ENCODE peak calls at places on chromosomes 11 and 22, in four cellular contexts. One of them, this sample, is unnamed. For H3K4me1, the result is how much of the 10 kb centered on the place peaks cover.

GRCh38 chr11:63405114-63405513 is 35.5 kb downstream of the SLC22A9 start:
- DNase-seq in A549: no peak
- DNase-seq in K562: no peak
- DNase-seq in upper lobe of left lung: no peak
- DNase-seq in this sample: no peak

GRCh38 chr11:117584056-117584830 is 212.8 kb downstream of the DSCAML1 start:
- DNase-seq in A549: no peak
- DNase-seq in K562: no peak
- DNase-seq in upper lobe of left lung: no peak
- DNase-seq in this sample: no peak

GRCh38 chr11:64759131-64759721 is 548 bp downstream of the PYGM start:
- DNase-seq in A549: no peak
- DNase-seq in K562: no peak
- DNase-seq in upper lobe of left lung: no peak
- DNase-seq in this sample: no peak

GRCh38 chr11:103157542-103157941 is 48.3 kb downstream of the DYNC2H1 start:
- DNase-seq in A549: no peak
- DNase-seq in K562: no peak
- DNase-seq in upper lobe of left lung: no peak
- DNase-seq in this sample: no peak

GRCh38 chr11:34997872-34998548 is 81.6 kb downstream of the PDHX start:
- DNase-seq in A549: no peak
- DNase-seq in K562: no peak
- DNase-seq in upper lobe of left lung: no peak
- DNase-seq in this sample: no peak

GRCh38 chr11:95074806-95075563 is 8.3 kb downstream of the SRSF8 start:
- DNase-seq in A549: no peak
- DNase-seq in K562: no peak
- DNase-seq in upper lobe of left lung: peak
- DNase-seq in this sample: peak

GRCh38 chr22:32558681-32559355 is 84.2 kb downstream of the FBXO7 start:
- DNase-seq in A549: peak
- DNase-seq in K562: no peak
- DNase-seq in upper lobe of left lung: peak
- DNase-seq in this sample: peak

GRCh38 chr22:25235547-25236290 is 16.3 kb downstream of the CRYBB2 start:
- DNase-seq in A549: peak
- DNase-seq in K562: peak
- DNase-seq in upper lobe of left lung: peak
- DNase-seq in this sample: peak

GRCh38 chr11:13120691-13121090 is 111.6 kb downstream of the RASSF10 start:
- DNase-seq in A549: no peak
- DNase-seq in K562: no peak
- DNase-seq in upper lobe of left lung: no peak
- DNase-seq in this sample: no peak

GRCh38 chr11:128026596-128026995 is 560.8 kb downstream of the ETS1 start:
- DNase-seq in A549: no peak
- DNase-seq in K562: no peak
- DNase-seq in upper lobe of left lung: no peak
- DNase-seq in this sample: no peak

GRCh38 chr11:112453601-112454577 is 193.2 kb upstream of the PLET1 start:
- DNase-seq in A549: peak
- DNase-seq in K562: peak
- DNase-seq in upper lobe of left lung: peak
- DNase-seq in this sample: peak

GRCh38 chr11:72814831-72815618 is 814 bp downstream of the ATG16L2 start:
- DNase-seq in A549: peak
- DNase-seq in K562: peak
- DNase-seq in upper lobe of left lung: peak
- DNase-seq in this sample: no peak

GRCh38 chr11:9765320-9766101 is 101.6 kb downstream of the SWAP70 start:
- DNase-seq in A549: no peak
- DNase-seq in K562: no peak
- DNase-seq in upper lobe of left lung: no peak
- DNase-seq in this sample: no peak

GRCh38 chr11:77559686-77560425 is 29.9 kb upstream of the AQP11 start:
- DNase-seq in A549: peak
- DNase-seq in K562: no peak
- DNase-seq in upper lobe of left lung: no peak
- DNase-seq in this sample: no peak

GRCh38 chr22:38034278-38034882 is 22.8 kb upstream of the PICK1 start:
- DNase-seq in A549: peak
- DNase-seq in K562: peak
- DNase-seq in upper lobe of left lung: peak
- DNase-seq in this sample: peak

GRCh38 chr11:115298613-115299012 is 205.6 kb downstream of the CADM1 start:
- DNase-seq in A549: no peak
- DNase-seq in K562: no peak
- DNase-seq in upper lobe of left lung: no peak
- DNase-seq in this sample: no peak

GRCh38 chr11:128664286-128664685 is 29.6 kb upstream of the FLI1 start:
- DNase-seq in A549: no peak
- DNase-seq in K562: no peak
- DNase-seq in upper lobe of left lung: no peak
- DNase-seq in this sample: no peak

GRCh38 chr11:128852327-128853023 is 14.6 kb downstream of the KCNJ1 start:
- DNase-seq in A549: no peak
- DNase-seq in K562: no peak
- DNase-seq in upper lobe of left lung: peak
- DNase-seq in this sample: no peak

GRCh38 chr11:94925422-94926270 is 47.7 kb downstream of the CWC15 start:
- DNase-seq in A549: no peak
- DNase-seq in K562: no peak
- DNase-seq in upper lobe of left lung: no peak
- DNase-seq in this sample: no peak

GRCh38 chr11:1304376-1304775 is 5.1 kb downstream of the TOLLIP start:
- DNase-seq in A549: peak
- DNase-seq in K562: no peak
- DNase-seq in upper lobe of left lung: peak
- DNase-seq in this sample: peak

GRCh38 chr22:32328306-32329201 is 29.1 kb upstream of the RFPL3 start:
- DNase-seq in A549: no peak
- DNase-seq in K562: no peak
- DNase-seq in upper lobe of left lung: no peak
- DNase-seq in this sample: peak

GRCh38 chr11:35073691-35074382 is 65.1 kb upstream of the CD44 start:
- DNase-seq in A549: no peak
- DNase-seq in K562: no peak
- DNase-seq in upper lobe of left lung: no peak
- DNase-seq in this sample: no peak

GRCh38 chr11:33690290-33691050 is 10.2 kb downstream of the C11orf91 start:
- DNase-seq in A549: peak
- DNase-seq in K562: no peak
- DNase-seq in upper lobe of left lung: peak
- DNase-seq in this sample: peak

GRCh38 chr22:17917490-17917983 is 106.8 kb downstream of the MICAL3 start:
- DNase-seq in A549: no peak
- DNase-seq in K562: peak
- DNase-seq in upper lobe of left lung: no peak
- DNase-seq in this sample: no peak

GRCh38 chr11:97234016-97234415 is 844.2 kb downstream of the JRKL start:
- DNase-seq in A549: no peak
- DNase-seq in K562: no peak
- DNase-seq in upper lobe of left lung: no peak
- DNase-seq in this sample: no peak

GRCh38 chr11:63132985-63133775 is 10.8 kb downstream of the SLC22A24 start:
- DNase-seq in A549: no peak
- DNase-seq in K562: no peak
- DNase-seq in upper lobe of left lung: no peak
- DNase-seq in this sample: no peak

GRCh38 chr22:47474464-47474863 is 712.0 kb downstream of the TBC1D22A start:
- DNase-seq in A549: no peak
- DNase-seq in K562: no peak
- DNase-seq in upper lobe of left lung: no peak
- DNase-seq in this sample: no peak

GRCh38 chr22:27124336-27125023 is 467.1 kb downstream of the MIAT start:
- DNase-seq in A549: no peak
- DNase-seq in K562: no peak
- DNase-seq in upper lobe of left lung: no peak
- DNase-seq in this sample: no peak

DNA sequence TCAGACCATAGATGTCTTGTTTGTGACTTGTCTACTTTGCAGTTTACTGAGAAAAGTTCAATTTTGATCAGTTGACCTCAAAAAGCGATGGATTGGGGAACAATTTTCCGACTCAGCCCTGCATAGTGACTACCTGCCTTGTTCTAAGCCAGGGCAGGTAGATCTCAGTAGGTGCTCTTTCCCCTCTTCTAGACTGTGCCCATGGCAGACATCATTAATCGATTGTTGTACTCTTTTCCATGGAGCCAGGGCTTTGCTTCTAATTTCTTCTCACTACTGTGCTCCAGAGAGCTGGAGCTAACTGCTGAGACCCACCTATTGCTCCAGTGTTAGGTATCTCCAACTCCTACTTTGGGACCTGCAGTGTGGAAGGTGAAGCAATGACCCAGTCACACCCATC is 9.9 kb downstream of the RAB36 start:
- DNase-seq in A549: no peak
- DNase-seq in K562: no peak
- DNase-seq in upper lobe of left lung: no peak
- DNase-seq in this sample: no peak
- H3K4me1 ChIP-seq in A549: under half
- H3K4me1 ChIP-seq in K562: under half
- H3K4me1 ChIP-seq in upper lobe of left lung: under half
- H3K4me1 ChIP-seq in this sample: under half

GRCh38 chr11:114102993-114103896 is 43.7 kb downstream of the ZBTB16 start:
- DNase-seq in A549: no peak
- DNase-seq in K562: no peak
- DNase-seq in upper lobe of left lung: peak
- DNase-seq in this sample: no peak
- TF ChIP-seq EP300 in A549: no peak
- TF ChIP-seq EP300 in K562: no peak
- TF ChIP-seq EP300 in upper lobe of left lung: no peak
- TF ChIP-seq EP300 in this sample: no peak

DNA sequence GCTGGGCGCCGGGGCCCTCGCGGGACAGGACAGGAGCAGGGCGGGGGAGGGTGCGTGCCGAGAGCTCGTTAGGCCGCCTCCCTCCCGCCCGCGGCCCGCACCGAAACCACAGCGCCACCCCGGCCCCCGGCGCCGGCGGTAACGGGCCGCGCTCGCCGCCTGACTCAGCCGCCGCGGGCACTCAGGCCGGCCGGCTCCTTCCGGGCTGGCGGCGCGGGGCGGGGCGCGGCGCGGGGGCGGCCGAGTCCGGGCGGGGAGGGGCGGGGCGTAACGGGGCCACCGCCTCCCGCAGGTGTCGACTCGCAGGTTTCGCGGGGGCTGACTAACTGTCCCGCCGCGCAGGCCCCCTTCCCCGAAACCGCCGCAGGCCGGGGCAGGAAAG is at the start of gene AP5B1:
- DNase-seq in A549: peak
- DNase-seq in K562: peak
- DNase-seq in upper lobe of left lung: peak
- DNase-seq in this sample: peak
- TF ChIP-seq POLR2A in A549: peak
- TF ChIP-seq POLR2A in K562: no peak
- TF ChIP-seq POLR2A in upper lobe of left lung: no peak
- TF ChIP-seq POLR2A in this sample: no peak

GRCh38 chr22:19429950-19430889 is 1.3 kb downstream of the HIRA start:
- DNase-seq in A549: no peak
- DNase-seq in K562: peak
- DNase-seq in upper lobe of left lung: peak
- DNase-seq in this sample: peak
- H3K4me1 ChIP-seq in A549: under half
- H3K4me1 ChIP-seq in K562: under half
- H3K4me1 ChIP-seq in upper lobe of left lung: under half
- H3K4me1 ChIP-seq in this sample: under half

This sample was measured in stomach.